ENCODE peak calls at places on chromosome 4, in five cellular contexts. One of them, this sample, is unnamed. For H3K4me1, the result is how much of the 10 kb centered on the place peaks cover.

GRCh38 chr4:73341454-73341853 is 62.6 kb upstream of the ALB start:
- DNase-seq in heart right ventricle: no peak
- DNase-seq in thoracic aorta: no peak
- DNase-seq in heart left ventricle: no peak
- DNase-seq in CD8-positive, alpha-beta T cell: no peak
- DNase-seq in this sample: no peak

GRCh38 chr4:63582997-63583396 is 826.3 kb downstream of the TECRL start:
- DNase-seq in heart right ventricle: no peak
- DNase-seq in thoracic aorta: no peak
- DNase-seq in heart left ventricle: no peak
- DNase-seq in CD8-positive, alpha-beta T cell: no peak
- DNase-seq in this sample: no peak

GRCh38 chr4:113434247-113434587 is 327.3 kb downstream of the CAMK2D start:
- DNase-seq in heart right ventricle: no peak
- DNase-seq in thoracic aorta: no peak
- DNase-seq in heart left ventricle: no peak
- DNase-seq in CD8-positive, alpha-beta T cell: no peak
- DNase-seq in this sample: no peak

GRCh38 chr4:115529126-115529525 is 415.7 kb upstream of the NDST4 start:
- DNase-seq in heart right ventricle: no peak
- DNase-seq in thoracic aorta: no peak
- DNase-seq in heart left ventricle: no peak
- DNase-seq in CD8-positive, alpha-beta T cell: no peak
- DNase-seq in this sample: no peak

GRCh38 chr4:56147371-56147770 is 198.6 kb downstream of the CEP135 start:
- DNase-seq in heart right ventricle: no peak
- DNase-seq in thoracic aorta: no peak
- DNase-seq in heart left ventricle: no peak
- DNase-seq in CD8-positive, alpha-beta T cell: no peak
- DNase-seq in this sample: no peak

GRCh38 chr4:100041646-100042045 is 91.6 kb upstream of the H2AZ1 start:
- DNase-seq in heart right ventricle: no peak
- DNase-seq in thoracic aorta: no peak
- DNase-seq in heart left ventricle: no peak
- DNase-seq in CD8-positive, alpha-beta T cell: no peak
- DNase-seq in this sample: no peak

GRCh38 chr4:15078682-15079642 is 76.7 kb downstream of the CPEB2 start:
- DNase-seq in heart right ventricle: no peak
- DNase-seq in thoracic aorta: no peak
- DNase-seq in heart left ventricle: no peak
- DNase-seq in CD8-positive, alpha-beta T cell: no peak
- DNase-seq in this sample: no peak

GRCh38 chr4:99998062-99998880 is 48.2 kb upstream of the H2AZ1 start:
- DNase-seq in heart right ventricle: no peak
- DNase-seq in thoracic aorta: no peak
- DNase-seq in heart left ventricle: no peak
- DNase-seq in CD8-positive, alpha-beta T cell: no peak
- DNase-seq in this sample: no peak

GRCh38 chr4:4395849-4396627 is 9.1 kb downstream of the NSG1 start:
- DNase-seq in heart right ventricle: no peak
- DNase-seq in thoracic aorta: no peak
- DNase-seq in heart left ventricle: no peak
- DNase-seq in CD8-positive, alpha-beta T cell: no peak
- DNase-seq in this sample: no peak

GRCh38 chr4:135120190-135120589 is 918.6 kb upstream of the PABPC4L start:
- DNase-seq in heart right ventricle: no peak
- DNase-seq in thoracic aorta: no peak
- DNase-seq in heart left ventricle: no peak
- DNase-seq in CD8-positive, alpha-beta T cell: no peak
- DNase-seq in this sample: no peak

DNA sequence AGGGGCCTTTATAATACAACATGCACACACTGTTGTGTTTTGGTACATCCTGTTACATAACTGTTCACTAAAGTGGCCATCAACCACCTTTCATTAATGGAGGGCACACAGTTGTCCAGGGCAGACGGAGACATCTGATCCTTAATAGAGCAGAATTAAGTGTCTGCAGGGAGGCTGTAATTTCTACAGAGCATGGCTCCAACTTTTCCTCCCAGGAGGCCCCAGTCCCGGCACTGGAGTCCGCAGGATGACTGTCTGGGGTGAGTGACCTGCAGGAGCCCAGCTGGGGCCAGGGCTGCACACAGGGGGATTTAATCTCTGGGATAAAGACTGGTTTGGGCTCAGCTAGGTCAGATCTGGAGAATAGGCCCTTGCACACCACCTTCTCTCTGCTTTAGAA is 233.4 kb downstream of the MAML3 start:
- DNase-seq in heart right ventricle: peak
- DNase-seq in thoracic aorta: no peak
- DNase-seq in heart left ventricle: peak
- DNase-seq in CD8-positive, alpha-beta T cell: no peak
- DNase-seq in this sample: no peak
- H3K4me1 ChIP-seq in heart right ventricle: half or more
- H3K4me1 ChIP-seq in thoracic aorta: half or more
- H3K4me1 ChIP-seq in heart left ventricle: under half
- H3K4me1 ChIP-seq in CD8-positive, alpha-beta T cell: under half
- H3K4me1 ChIP-seq in this sample: under half

GRCh38 chr4:185238750-185239149 is 29.4 kb downstream of the SNX25 start:
- DNase-seq in heart right ventricle: no peak
- DNase-seq in thoracic aorta: no peak
- DNase-seq in heart left ventricle: no peak
- DNase-seq in CD8-positive, alpha-beta T cell: no peak
- DNase-seq in this sample: no peak
- H3K4me1 ChIP-seq in heart right ventricle: under half
- H3K4me1 ChIP-seq in thoracic aorta: under half
- H3K4me1 ChIP-seq in heart left ventricle: under half
- H3K4me1 ChIP-seq in CD8-positive, alpha-beta T cell: under half
- H3K4me1 ChIP-seq in this sample: under half

GRCh38 chr4:132619968-132620367 is 529.1 kb upstream of the PCDH10 start:
- DNase-seq in heart right ventricle: no peak
- DNase-seq in thoracic aorta: no peak
- DNase-seq in heart left ventricle: no peak
- DNase-seq in CD8-positive, alpha-beta T cell: no peak
- DNase-seq in this sample: no peak
- H3K4me1 ChIP-seq in heart right ventricle: under half
- H3K4me1 ChIP-seq in thoracic aorta: under half
- H3K4me1 ChIP-seq in heart left ventricle: under half
- H3K4me1 ChIP-seq in CD8-positive, alpha-beta T cell: under half
- H3K4me1 ChIP-seq in this sample: under half

DNA sequence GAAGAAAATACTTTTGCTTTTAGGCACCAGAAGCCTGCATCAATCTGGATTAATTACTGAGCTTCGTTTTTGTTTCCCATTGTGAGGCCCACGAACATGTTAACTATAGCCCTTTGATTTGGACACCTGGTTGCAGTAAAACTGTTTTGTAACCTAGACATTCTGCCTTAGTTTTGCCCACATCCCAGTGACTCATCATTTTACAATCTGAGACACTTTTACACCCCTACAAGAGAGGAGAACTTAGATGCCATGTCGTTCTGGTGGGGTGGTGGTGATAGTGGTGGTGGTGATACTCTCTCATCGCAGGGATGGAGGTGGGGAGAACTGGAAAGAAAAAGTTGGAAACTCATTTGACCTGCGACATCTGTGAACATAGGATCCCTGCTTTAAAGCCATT is 1257.2 kb downstream of the ADGRL3 start:
- DNase-seq in heart right ventricle: no peak
- DNase-seq in thoracic aorta: no peak
- DNase-seq in heart left ventricle: no peak
- DNase-seq in CD8-positive, alpha-beta T cell: no peak
- DNase-seq in this sample: no peak
- H3K4me1 ChIP-seq in heart right ventricle: under half
- H3K4me1 ChIP-seq in thoracic aorta: under half
- H3K4me1 ChIP-seq in heart left ventricle: under half
- H3K4me1 ChIP-seq in CD8-positive, alpha-beta T cell: under half
- H3K4me1 ChIP-seq in this sample: under half

DNA sequence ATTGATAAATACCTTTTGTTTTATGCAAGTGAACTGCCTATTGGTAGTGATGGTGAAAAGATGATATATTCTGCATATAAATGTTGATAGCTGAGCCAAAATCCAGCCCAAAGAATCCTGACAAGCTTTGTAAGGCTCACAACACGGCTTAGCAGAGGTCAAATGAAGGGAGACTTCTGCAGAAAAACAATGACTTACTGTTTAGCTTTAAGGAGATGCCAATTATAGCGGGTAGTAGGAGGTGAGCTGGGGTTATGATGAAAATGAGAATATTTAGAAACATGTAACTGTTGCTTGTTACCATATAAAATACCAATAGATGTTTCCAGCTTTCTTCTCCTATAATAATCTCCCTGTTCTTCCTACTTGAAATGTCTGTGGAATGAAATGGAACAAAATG is 97.1 kb downstream of the AFF1 start:
- DNase-seq in heart right ventricle: no peak
- DNase-seq in thoracic aorta: no peak
- DNase-seq in heart left ventricle: no peak
- DNase-seq in CD8-positive, alpha-beta T cell: no peak
- DNase-seq in this sample: no peak
- H3K4me1 ChIP-seq in heart right ventricle: half or more
- H3K4me1 ChIP-seq in thoracic aorta: half or more
- H3K4me1 ChIP-seq in heart left ventricle: half or more
- H3K4me1 ChIP-seq in CD8-positive, alpha-beta T cell: under half
- H3K4me1 ChIP-seq in this sample: under half